ENCODE peak calls at places on chromosome 18, in five cellular contexts. C, H, P, T and N are unnamed samples.

GRCh38 chr18:72672364-72673151 is 128.4 kb upstream of the CBLN2 start:
- DNase-seq in P (no peak), C (no peak), H (peak; percentile 20), T (no peak), N (no peak)

GRCh38 chr18:24195296-24196053 is 56.6 kb downstream of the CABYR start:
- DNase-seq in P (no peak), H (no peak), T (no peak), C (no peak), N (no peak)

GRCh38 chr18:29164993-29165599 is 988.2 kb upstream of the CDH2 start:
- DNase-seq in C (no peak), P (no peak), H (no peak), T (no peak), N (no peak)

GRCh38 chr18:24878289-24878688 is 417.9 kb downstream of the HRH4 start:
- DNase-seq in C (no peak), P (no peak), H (no peak), T (no peak), N (no peak)

GRCh38 chr18:48832961-48833700 is 117.6 kb downstream of the SMAD7 start:
- DNase-seq in T (no peak), H (peak; percentile 56), P (peak; percentile 51), C (peak; percentile 71), N (peak; percentile 77)

GRCh38 chr18:5196253-5197031 is 615 bp downstream of the AKAIN1 start:
- DNase-seq in C (no peak), P (no peak), T (no peak), H (no peak), N (no peak)

GRCh38 chr18:72086421-72086820 is 457.7 kb downstream of the CBLN2 start:
- DNase-seq in T (no peak), P (no peak), C (no peak), H (no peak), N (no peak)

GRCh38 chr18:8741524-8741923 is 36.2 kb downstream of the MTCL1 start:
- DNase-seq in T (no peak), H (no peak), C (no peak), P (no peak), N (no peak)

GRCh38 chr18:58196164-58196563 is 152.1 kb downstream of the NEDD4L start:
- DNase-seq in T (no peak), C (no peak), H (no peak), P (no peak), N (no peak)

GRCh38 chr18:58960946-58961722 is 96.5 kb downstream of the ZNF532 start:
- DNase-seq in C (no peak), T (no peak), P (no peak), H (no peak), N (no peak)

GRCh38 chr18:34867520-34867919 is 157.4 kb downstream of the DTNA start:
- DNase-seq in H (no peak), P (no peak), T (no peak), C (no peak), N (no peak)

GRCh38 chr18:68742206-68742605 is 27.3 kb upstream of the TMX3 start:
- DNase-seq in H (no peak), C (no peak), T (no peak), P (no peak), N (no peak)

GRCh38 chr18:43234889-43235288 is 42.4 kb downstream of the SYT4 start:
- DNase-seq in H (no peak), T (no peak), C (no peak), P (no peak), N (no peak)

GRCh38 chr18:59072727-59073421 is 66.8 kb upstream of the SEC11C start:
- DNase-seq in H (no peak), P (no peak), T (no peak), C (no peak), N (no peak)

GRCh38 chr18:35289293-35290069 is 548 bp downstream of the ZSCAN30 start:
- DNase-seq in C (no peak), P (no peak), H (peak; percentile 44), T (no peak), N (no peak)

GRCh38 chr18:31402026-31402373 is 25.4 kb downstream of the DSG4 start:
- DNase-seq in T (no peak), P (no peak), H (no peak), C (no peak), N (no peak)

GRCh38 chr18:63182247-63182771 is 137.3 kb downstream of the BCL2 start:
- DNase-seq in T (no peak), C (no peak), P (no peak), H (no peak), N (peak; percentile 55)
- TF ChIP-seq POLR2A in T (no peak), C (no peak), P (no peak), H (no peak), N (no peak)

GRCh38 chr18:51028201-51028805 is 1.7 kb upstream of the SMAD4 start:
- DNase-seq in T (no peak), H (no peak), C (no peak), P (no peak), N (no peak)

GRCh38 chr18:51030537-51031258 is 685 bp downstream of the SMAD4 start:
- DNase-seq in C (peak; percentile 28), P (peak; percentile 41), H (peak; percentile 74), T (peak; percentile 39), N (peak; percentile 95)

GRCh38 chr18:51032193-51032592 is 2.2 kb downstream of the SMAD4 start:
- DNase-seq in C (no peak), T (no peak), P (no peak), H (no peak), N (no peak)

GRCh38 chr18:51029378-51029693 is 677 bp upstream of the SMAD4 start:
- DNase-seq in H (no peak), P (no peak), T (no peak), C (no peak), N (no peak)

GRCh38 chr18:51029694-51030536 is at the start of gene SMAD4:
- DNase-seq in H (peak; percentile 96), P (peak; percentile 96), C (peak; percentile 69), T (peak; percentile 95), N (peak; percentile 99)
- TF ChIP-seq POLR2A in H (peak; percentile 95), P (peak; percentile 43), C (peak; percentile 92), T (peak; percentile 89), N (no peak)

DNA sequence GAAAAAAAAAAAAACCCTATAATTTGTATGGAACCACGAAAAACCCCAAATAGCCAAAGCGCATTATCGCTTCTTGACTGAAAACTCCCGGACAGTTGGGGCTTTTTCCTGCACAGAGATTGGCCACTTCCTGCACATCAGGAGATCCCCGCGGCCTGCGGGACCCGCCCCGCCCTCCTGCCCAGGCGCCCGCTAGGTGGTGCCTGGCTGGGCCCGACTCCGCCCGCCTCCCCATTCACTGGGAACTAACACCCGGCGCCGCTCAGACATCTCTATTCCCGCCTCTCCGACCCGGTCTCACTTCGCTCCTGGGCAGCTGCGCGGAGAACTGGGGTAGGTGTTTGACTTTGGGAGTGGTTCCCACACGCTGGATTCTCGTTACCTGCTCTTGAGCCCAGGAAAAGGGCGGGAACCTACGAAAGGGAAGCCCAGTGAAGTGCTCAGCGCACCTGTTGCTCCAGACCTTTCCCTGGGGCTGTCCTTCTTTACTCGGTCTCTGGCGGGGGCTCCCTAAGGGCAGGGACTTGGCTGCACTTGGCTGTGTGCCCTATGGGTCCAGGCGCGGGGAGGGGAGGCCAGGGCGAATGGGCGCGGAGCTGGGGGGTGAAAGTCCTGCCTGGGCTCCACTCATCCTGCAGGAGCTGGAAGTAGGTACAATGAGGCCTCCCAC is at the start of gene HMSD:
- DNase-seq in H (peak; percentile 57), T (peak; percentile 15), C (no peak), P (peak; percentile 27), N (peak; percentile 88)
- TF ChIP-seq POLR2A in H (no peak), T (no peak), C (no peak), P (no peak), N (no peak)

GRCh38 chr18:76430636-76431035 is 64.4 kb downstream of the ZNF516 start:
- DNase-seq in P (no peak), T (no peak), C (no peak), H (no peak), N (no peak)
- TF ChIP-seq POLR2A in P (no peak), T (no peak), C (no peak), H (no peak), N (no peak)

GRCh38 chr18:63367241-63367953 is 391 bp upstream of the KDSR start:
- DNase-seq in P (peak; percentile 94), C (peak; percentile 79), T (peak; percentile 86), H (peak; percentile 97), N (peak; percentile 96)
- TF ChIP-seq POLR2A in P (no peak), C (peak; percentile 81), T (peak; percentile 76), H (peak; percentile 95), N (no peak)

GRCh38 chr18:23143059-23143831 is 8.0 kb downstream of the CABLES1 start:
- DNase-seq in P (peak; percentile 79), T (no peak), C (no peak), H (peak; percentile 46), N (no peak)

GRCh38 chr18:23143871-23144270 is 8.6 kb downstream of the CABLES1 start:
- DNase-seq in H (no peak), T (no peak), P (no peak), C (no peak), N (no peak)

GRCh38 chr18:23142285-23142929 is 7.1 kb downstream of the CABLES1 start:
- DNase-seq in C (no peak), P (no peak), H (no peak), T (no peak), N (no peak)

GRCh38 chr18:23138470-23138869 is 3.2 kb downstream of the CABLES1 start:
- DNase-seq in C (no peak), P (no peak), T (no peak), H (peak; percentile 71), N (no peak)

DNA sequence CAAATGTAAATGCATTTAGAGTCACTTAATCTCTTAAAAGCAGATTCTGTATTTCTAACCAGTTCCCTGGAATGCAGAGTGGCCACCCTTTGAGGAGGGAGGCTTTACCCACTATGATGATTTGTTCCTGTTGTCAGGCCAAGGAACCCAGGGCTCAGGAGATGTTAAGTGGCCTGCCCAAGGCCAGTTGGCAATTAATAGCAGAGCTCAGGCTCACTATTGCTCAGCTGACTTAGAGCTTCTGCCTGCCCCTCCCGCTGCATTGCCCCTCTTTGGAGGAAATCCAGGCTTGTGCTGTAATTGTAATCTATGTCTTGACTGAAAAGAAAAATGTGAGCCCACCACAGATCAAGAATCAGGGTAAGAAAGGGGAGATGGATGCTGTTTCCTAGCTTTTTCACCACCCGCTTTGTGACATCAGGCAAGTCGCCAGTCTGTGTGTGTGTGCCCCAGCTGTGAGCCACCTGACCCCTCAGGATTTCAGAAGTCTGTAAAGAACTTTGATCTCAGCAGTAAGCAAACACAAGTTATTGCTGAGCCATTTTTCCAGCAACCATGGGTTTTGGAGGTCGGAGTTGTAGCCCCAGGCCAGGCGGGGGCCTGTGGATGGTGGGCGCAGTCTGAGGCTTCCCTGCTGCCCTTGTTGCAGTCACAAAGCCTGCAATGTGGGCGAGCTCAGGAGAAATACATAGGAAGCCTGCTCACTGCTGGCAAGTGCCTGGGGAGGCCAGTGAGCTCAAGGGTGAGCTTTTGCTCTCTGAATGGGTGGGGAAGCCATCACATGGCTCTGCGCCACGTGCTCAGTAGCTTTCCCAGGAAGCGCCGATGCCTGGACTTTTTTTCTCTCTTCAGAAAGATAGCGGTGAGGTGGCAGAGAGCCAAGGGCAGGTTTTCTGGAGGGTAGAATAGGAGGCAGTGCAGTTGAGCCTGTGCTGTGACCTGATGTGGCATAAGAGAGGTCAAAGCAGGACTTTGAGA is 6.0 kb downstream of the CABLES1 start:
- DNase-seq in T (no peak), C (no peak), H (peak; percentile 67), P (no peak), N (no peak)
- TF ChIP-seq POLR2A in T (no peak), C (no peak), H (no peak), P (no peak), N (no peak)